ENCODE peak calls at places on chromosome 22, in five cellular contexts. N is HCT116, Y is K562, O is H1, I is GM12878. J is an unnamed sample.

GRCh38 chr22:28670153-28670552 is 9.5 kb downstream of the TTC28 start:
- DNase-seq in N (no peak), Y (no peak), O (no peak), I (no peak), J (no peak)

GRCh38 chr22:34841911-34842310 is 224.0 kb upstream of the ISX start:
- DNase-seq in N (no peak), Y (no peak), O (no peak), I (no peak), J (no peak)

GRCh38 chr22:48736593-48737460 is 1090.8 kb downstream of the BRD1 start:
- DNase-seq in N (no peak), Y (no peak), O (no peak), I (no peak), J (no peak)

GRCh38 chr22:30908051-30908461 is 60.5 kb downstream of the MORC2 start:
- DNase-seq in N (no peak), Y (no peak), O (peak), I (no peak), J (no peak)

GRCh38 chr22:17137861-17138425 is 16.8 kb upstream of the TMEM121B start:
- DNase-seq in N (no peak), Y (no peak), O (no peak), I (no peak), J (no peak)

GRCh38 chr22:27880778-27881394 is 38.2 kb downstream of the PITPNB start:
- DNase-seq in N (peak), Y (no peak), O (no peak), I (no peak), J (peak)

GRCh38 chr22:22318723-22319465 is 74.3 kb downstream of the VPREB1 start:
- DNase-seq in N (no peak), Y (no peak), O (no peak), I (no peak), J (no peak)

GRCh38 chr22:27867958-27868737 is 50.9 kb downstream of the PITPNB start:
- DNase-seq in N (no peak), Y (no peak), O (no peak), I (no peak), J (no peak)

GRCh38 chr22:40512426-40513136 is 123.9 kb downstream of the MRTFA start:
- DNase-seq in N (no peak), Y (no peak), O (no peak), I (no peak), J (no peak)

GRCh38 chr22:30940655-30941362 is 27.8 kb downstream of the MORC2 start:
- DNase-seq in N (no peak), Y (no peak), O (no peak), I (no peak), J (no peak)

GRCh38 chr22:27331526-27332281 is 469.9 kb downstream of the MN1 start:
- DNase-seq in N (no peak), Y (no peak), O (peak), I (no peak), J (no peak)

GRCh38 chr22:30212363-30212995 is 34.1 kb downstream of the LIF start:
- DNase-seq in N (peak), Y (no peak), O (no peak), I (no peak), J (peak)

GRCh38 chr22:43441216-43441615 is 29.4 kb downstream of the MPPED1 start:
- DNase-seq in N (no peak), Y (no peak), O (no peak), I (no peak), J (no peak)

GRCh38 chr22:29691636-29692326 is 28.0 kb upstream of the CABP7 start:
- DNase-seq in N (no peak), Y (no peak), O (no peak), I (no peak), J (no peak)

GRCh38 chr22:16960220-16960883 is 47.7 kb downstream of the GAB4 start:
- DNase-seq in N (no peak), Y (peak), O (peak), I (no peak), J (no peak)

GRCh38 chr22:29580200-29580810 is 608 bp downstream of the NIPSNAP1 start:
- DNase-seq in N (no peak), Y (no peak), O (peak), I (no peak), J (no peak)

GRCh38 chr22:48835364-48835763 is 992.3 kb downstream of the BRD1 start:
- DNase-seq in N (no peak), Y (no peak), O (no peak), I (no peak), J (no peak)

GRCh38 chr22:21755855-21756284 is 20.3 kb upstream of the YPEL1 start:
- DNase-seq in N (no peak), Y (peak), O (no peak), I (peak), J (no peak)

GRCh38 chr22:39567135-39567946 is 3.2 kb upstream of the CACNA1I start:
- DNase-seq in N (no peak), Y (no peak), O (no peak), I (no peak), J (no peak)

GRCh38 chr22:22316589-22316988 is 72.0 kb downstream of the VPREB1 start:
- DNase-seq in N (no peak), Y (no peak), O (no peak), I (no peak), J (no peak)

GRCh38 chr22:21032037-21032842 is at the start of gene SLC7A4:
- DNase-seq in N (no peak), Y (no peak), O (peak), I (no peak), J (no peak)

GRCh38 chr22:21714784-21715183 is 20.8 kb downstream of the YPEL1 start:
- DNase-seq in N (no peak), Y (no peak), O (no peak), I (no peak), J (no peak)

GRCh38 chr22:27896251-27896650 is 22.8 kb downstream of the PITPNB start:
- DNase-seq in N (no peak), Y (no peak), O (no peak), I (peak), J (no peak)

GRCh38 chr22:40413873-40414272 is 43.5 kb downstream of the SGSM3 start:
- DNase-seq in N (no peak), Y (no peak), O (no peak), I (no peak), J (no peak)

GRCh38 chr22:35555351-35555915 is 14.8 kb downstream of the RASD2 start:
- DNase-seq in N (no peak), Y (no peak), O (no peak), I (no peak), J (no peak)

GRCh38 chr22:19801340-19802000 is 40.9 kb downstream of the TBX1 start:
- DNase-seq in N (no peak), Y (no peak), O (no peak), I (no peak), J (no peak)

GRCh38 chr22:19800306-19800705 is 39.7 kb downstream of the TBX1 start:
- DNase-seq in N (no peak), Y (no peak), O (no peak), I (no peak), J (no peak)

GRCh38 chr22:19802001-19802880 is 41.7 kb downstream of the TBX1 start:
- DNase-seq in N (no peak), Y (no peak), O (no peak), I (no peak), J (no peak)

GRCh38 chr22:19799322-19800190 is 39.0 kb downstream of the TBX1 start:
- DNase-seq in N (no peak), Y (no peak), O (no peak), I (no peak), J (no peak)

GRCh38 chr22:19800761-19801244 is 40.2 kb downstream of the TBX1 start:
- DNase-seq in N (no peak), Y (peak), O (no peak), I (no peak), J (no peak)
- TF ChIP-seq JUND in N (no peak), Y (no peak), O (no peak), I (no peak), J (no peak)

DNA sequence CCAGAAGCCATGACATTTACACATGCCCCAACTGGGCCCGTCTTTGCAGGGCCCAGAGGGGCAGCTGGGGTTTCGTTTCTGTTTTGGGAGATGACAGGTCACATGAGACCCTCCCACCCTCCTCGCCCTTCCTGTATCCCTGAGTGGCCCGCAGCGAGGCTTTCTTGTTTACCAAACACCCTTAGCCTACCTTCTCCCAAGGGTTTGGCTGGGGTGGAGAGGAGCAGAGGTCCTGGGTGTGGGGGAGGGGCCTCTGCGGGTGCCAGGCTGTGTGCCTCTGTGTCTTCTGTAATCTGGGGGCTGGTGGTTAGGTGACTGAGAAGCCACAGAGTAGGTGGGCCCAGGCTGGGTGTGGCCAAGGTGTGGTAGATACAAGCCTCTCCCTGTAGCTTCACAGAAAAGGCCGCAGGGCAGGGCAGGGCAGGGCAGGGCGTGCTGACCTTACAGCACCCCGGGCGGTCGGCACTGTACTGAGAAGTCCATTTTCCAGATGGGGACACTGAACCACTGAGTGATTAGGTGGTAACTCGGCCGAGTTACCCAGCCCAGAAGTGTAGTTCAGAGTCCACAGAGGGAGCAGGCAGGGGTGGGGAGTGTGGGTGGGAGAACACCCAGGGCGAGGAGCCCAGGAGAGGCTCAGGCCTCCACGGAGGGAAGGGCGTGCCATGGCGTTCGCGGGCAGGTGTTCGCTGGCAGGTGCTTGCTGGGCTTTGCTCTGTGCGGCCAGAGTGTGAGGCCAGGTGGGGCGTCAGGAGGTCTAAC is 8.7 kb downstream of the PRR5 start:
- DNase-seq in N (no peak), Y (peak), O (no peak), I (no peak), J (no peak)
- TF ChIP-seq JUND in N (no peak), Y (no peak), O (no peak), I (no peak), J (no peak)

GRCh38 chr22:23498811-23499798 is 81.0 kb downstream of the IGLL1 start:
- DNase-seq in N (no peak), Y (no peak), O (peak), I (no peak), J (no peak)
- TF ChIP-seq JUND in N (no peak), Y (no peak), O (no peak), I (no peak), J (no peak)

GRCh38 chr22:41660416-41660815 is 28.3 kb downstream of the SNU13 start:
- DNase-seq in N (no peak), Y (no peak), O (no peak), I (no peak), J (no peak)
- TF ChIP-seq JUND in N (no peak), Y (no peak), O (no peak), I (no peak), J (no peak)

GRCh38 chr22:25536578-25536977 is 27.9 kb upstream of the GRK3 start:
- DNase-seq in N (no peak), Y (no peak), O (no peak), I (no peak), J (no peak)
- TF ChIP-seq JUND in N (no peak), Y (no peak), O (no peak), I (no peak), J (no peak)

GRCh38 chr22:46546466-46547178 is 9.2 kb upstream of the CELSR1 start:
- DNase-seq in N (no peak), Y (no peak), O (no peak), I (no peak), J (no peak)
- TF ChIP-seq JUND in N (no peak), Y (no peak), O (no peak), I (no peak), J (no peak)

DNA sequence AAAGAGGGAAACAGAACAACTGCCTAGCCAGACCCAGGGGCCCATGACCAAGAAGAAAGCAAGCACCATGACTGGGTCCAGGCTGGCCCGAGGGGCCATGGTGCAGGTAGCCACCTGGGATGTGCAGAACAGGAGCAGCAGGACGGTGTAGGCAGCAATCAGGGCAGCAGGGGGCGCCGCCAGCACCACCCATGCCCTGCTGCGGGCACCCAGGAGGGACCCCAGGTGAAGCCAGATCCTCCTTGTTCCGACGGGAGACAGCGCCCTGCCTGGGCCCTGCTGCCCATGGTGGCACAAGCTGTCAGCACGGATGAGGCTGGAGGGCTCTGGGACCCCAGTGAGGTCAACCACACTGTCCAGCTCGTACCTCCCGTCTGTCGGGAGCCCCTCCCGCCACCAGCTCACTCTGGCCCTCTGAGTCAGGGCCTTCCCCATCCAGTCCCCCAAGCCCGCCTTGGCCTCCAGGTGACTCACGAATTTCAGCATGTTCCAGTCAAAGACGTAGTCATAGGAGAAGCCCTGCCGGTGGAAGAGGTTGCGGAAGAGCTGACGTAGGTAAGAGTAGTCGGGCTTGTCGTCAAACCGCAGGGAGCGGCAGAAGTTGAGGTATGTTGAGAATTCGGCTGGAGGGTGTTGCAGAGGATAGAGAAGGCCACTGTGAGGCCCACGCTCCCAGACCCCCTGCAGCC is 18.8 kb downstream of the CSNK1E start:
- DNase-seq in N (peak), Y (peak), O (no peak), I (no peak), J (no peak)
- TF ChIP-seq JUND in N (no peak), Y (no peak), O (no peak), I (no peak), J (no peak)

GRCh38 chr22:36933629-36934028 is 20.2 kb downstream of the CSF2RB start:
- DNase-seq in N (no peak), Y (no peak), O (peak), I (no peak), J (no peak)
- TF ChIP-seq JUND in N (no peak), Y (no peak), O (no peak), I (no peak), J (no peak)

GRCh38 chr22:49953027-49953679 is 7.4 kb upstream of the PIM3 start:
- DNase-seq in N (no peak), Y (no peak), O (no peak), I (no peak), J (no peak)
- TF ChIP-seq JUND in N (no peak), Y (no peak), O (no peak), I (no peak), J (no peak)

J was measured in T47D.